ENCODE peak calls at places on chromosomes 13 and 19, in seven cellular contexts. H is neuronal stem cell, G is cardiac muscle cell, Y is spleen, C is IMR-90, J is mammary epithelial cell, E is stomach. D is an unnamed sample.

GRCh38 chr19:58407658-58408151 is 744 bp upstream of the ZNF584 start:
- DNase-seq in J (no peak), Y (no peak), C (peak; percentile 25), E (no peak), H (no peak), G (no peak), D (no peak)

GRCh38 chr19:45103625-45104319 is 10.8 kb downstream of the PPP1R37 start:
- DNase-seq in J (no peak), E (no peak), H (peak; percentile 80), G (no peak), Y (no peak), C (no peak), D (no peak)

GRCh38 chr19:35398570-35398969 is 27.7 kb downstream of the GPR42 start:
- DNase-seq in H (no peak), Y (no peak), G (no peak), C (no peak), E (no peak), J (no peak), D (no peak)

GRCh38 chr19:45161715-45162463 is 1.1 kb upstream of the NKPD1 start:
- DNase-seq in J (no peak), H (no peak), C (peak; percentile 28), G (peak; percentile 56), Y (no peak), E (peak; percentile 56), D (no peak)

GRCh38 chr19:28297036-28297435 is 915.9 kb downstream of the UQCRFS1 start:
- DNase-seq in G (no peak), C (no peak), H (no peak), Y (no peak), E (no peak), J (no peak), D (no peak)

GRCh38 chr13:88005188-88005587 is 334.0 kb downstream of the SLITRK5 start:
- DNase-seq in C (no peak), E (no peak), J (no peak), G (no peak), H (no peak), Y (no peak), D (no peak)

GRCh38 chr13:66558511-66558910 is 671.6 kb downstream of the PCDH9 start:
- DNase-seq in G (peak; percentile 18), Y (no peak), C (peak; percentile 30), E (no peak), H (no peak), J (no peak), D (no peak)

GRCh38 chr19:43439183-43440063 is 24.7 kb downstream of the TEX101 start:
- DNase-seq in J (peak; percentile 71), E (no peak), Y (no peak), H (no peak), C (no peak), G (peak; percentile 28), D (peak; percentile 63)

GRCh38 chr19:4380254-4380727 is 20.1 kb downstream of the SH3GL1 start:
- DNase-seq in G (no peak), Y (peak; percentile 96), J (peak; percentile 65), E (no peak), C (no peak), H (no peak), D (peak; percentile 42)

GRCh38 chr19:47107201-47107952 is 6.2 kb downstream of the ZC3H4 start:
- DNase-seq in G (no peak), Y (peak; percentile 27), J (peak; percentile 32), E (peak; percentile 32), H (no peak), C (peak; percentile 45), D (peak; percentile 89)

GRCh38 chr19:1001538-1002166 is 1.4 kb downstream of the GRIN3B start:
- DNase-seq in Y (peak; percentile 92), J (no peak), C (no peak), H (peak; percentile 65), G (peak; percentile 31), E (peak; percentile 68), D (peak; percentile 34)

GRCh38 chr19:17517898-17518297 is 6.4 kb downstream of the PGLS start:
- DNase-seq in C (no peak), H (no peak), E (no peak), J (no peak), G (no peak), Y (no peak), D (no peak)

GRCh38 chr13:75825599-75825998 is 189.5 kb downstream of the LMO7 start:
- DNase-seq in Y (no peak), H (no peak), J (no peak), G (no peak), C (no peak), E (no peak), D (no peak)

GRCh38 chr19:56097306-56097705 is 23.8 kb downstream of the ZNF787 start:
- DNase-seq in H (no peak), C (no peak), J (no peak), E (no peak), Y (peak; percentile 79), G (no peak), D (no peak)

GRCh38 chr13:42821437-42821836 is 40.1 kb downstream of the FAM216B start:
- DNase-seq in H (no peak), G (peak; percentile 73), J (no peak), E (no peak), Y (no peak), C (peak; percentile 93), D (no peak)

GRCh38 chr19:33254245-33254824 is 28.7 kb upstream of the SLC7A10 start:
- DNase-seq in J (no peak), G (no peak), C (no peak), E (no peak), Y (no peak), H (no peak), D (no peak)

GRCh38 chr13:97407540-97407939 is 26.4 kb upstream of the RAP2A start:
- DNase-seq in J (no peak), C (no peak), G (no peak), E (no peak), Y (no peak), H (no peak), D (no peak)
- H3K27ac ChIP-seq in J (no peak overlapping the region), C (no peak overlapping the region), G (no peak overlapping the region), E (peak overlapping the region; percentile 26), Y (no peak overlapping the region), H (no peak overlapping the region), D (no peak overlapping the region)

GRCh38 chr13:112714366-112714765 is 24.5 kb downstream of the ATP11A start:
- DNase-seq in H (no peak), Y (peak; percentile 62), G (no peak), J (no peak), C (no peak), E (peak; percentile 20), D (no peak)
- H3K27ac ChIP-seq in H (no peak overlapping the region), Y (no peak overlapping the region), G (peak overlapping the region; percentile 97), J (no peak overlapping the region), C (no peak overlapping the region), E (no peak overlapping the region), D (no peak overlapping the region)

GRCh38 chr13:49772828-49773227 is 19.7 kb downstream of the KPNA3 start:
- DNase-seq in E (no peak), H (no peak), C (no peak), J (no peak), G (no peak), Y (no peak), D (no peak)
- H3K27ac ChIP-seq in E (no peak overlapping the region), H (no peak overlapping the region), C (no peak overlapping the region), J (no peak overlapping the region), G (no peak overlapping the region), Y (no peak overlapping the region), D (no peak overlapping the region)

GRCh38 chr19:11096210-11096841 is 7.1 kb downstream of the LDLR start:
- DNase-seq in C (peak; percentile 47), J (peak; percentile 49), H (no peak), G (peak; percentile 85), Y (no peak), E (no peak), D (peak; percentile 52)
- H3K27ac ChIP-seq in C (peak overlapping the region; percentile 78), J (peak overlapping the region; percentile 69), H (no peak overlapping the region), G (peak overlapping the region; percentile 68), Y (peak overlapping the region; percentile 99), E (peak overlapping the region; percentile 100), D (peak overlapping the region; percentile 100)

DNA sequence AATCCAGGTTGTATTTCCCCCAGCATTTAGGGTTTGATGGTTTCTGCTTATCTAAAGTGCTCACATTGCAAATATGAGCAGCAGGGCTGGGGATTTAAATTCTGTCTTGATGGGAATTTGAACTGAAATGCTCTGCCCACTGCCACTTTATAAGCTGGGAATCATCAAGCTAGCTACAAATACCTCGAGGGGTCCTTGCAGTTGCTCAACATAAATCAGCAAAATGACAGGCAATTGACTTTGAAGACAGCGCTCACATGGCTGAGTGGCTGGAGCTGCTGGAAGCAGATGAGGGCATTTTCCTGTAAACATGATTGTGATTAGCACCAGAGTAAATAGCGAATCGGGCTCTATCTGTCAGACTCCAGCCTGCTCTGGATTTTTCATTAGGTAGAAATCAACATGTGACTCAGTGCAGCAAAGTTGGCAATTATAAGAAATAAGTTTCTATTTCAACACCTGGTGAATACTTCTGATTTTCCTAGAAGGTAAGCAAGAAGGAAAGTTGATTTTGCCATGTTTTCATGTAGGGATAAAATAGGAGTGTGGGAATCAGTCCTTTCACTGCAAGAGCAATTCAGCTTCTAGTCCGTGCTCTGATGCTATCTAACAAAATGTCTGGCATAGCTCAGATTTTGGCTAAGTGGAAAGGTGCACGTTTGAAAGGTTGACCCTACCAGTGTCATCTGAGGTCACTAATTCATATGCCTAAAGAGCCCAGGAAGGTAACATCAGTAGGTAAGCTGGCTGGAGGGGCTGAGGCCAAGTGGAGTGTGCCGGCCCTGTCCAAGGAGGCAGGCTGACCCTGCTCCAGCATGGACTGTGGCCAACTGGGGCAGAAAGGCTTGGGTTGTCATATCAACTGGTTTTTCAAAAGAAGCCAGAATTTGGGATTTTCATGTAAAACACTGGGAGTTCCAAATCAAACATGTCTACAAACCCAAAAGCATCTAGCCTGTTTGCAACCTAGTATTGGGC is 39.1 kb upstream of the MEDAG start:
- DNase-seq in E (no peak), G (no peak), H (no peak), Y (no peak), C (no peak), J (no peak), D (no peak)
- H3K27ac ChIP-seq in E (peak overlapping the region; percentile 78), G (no peak overlapping the region), H (no peak overlapping the region), Y (no peak overlapping the region), C (peak overlapping the region; percentile 51), J (no peak overlapping the region), D (no peak overlapping the region)

DNA sequence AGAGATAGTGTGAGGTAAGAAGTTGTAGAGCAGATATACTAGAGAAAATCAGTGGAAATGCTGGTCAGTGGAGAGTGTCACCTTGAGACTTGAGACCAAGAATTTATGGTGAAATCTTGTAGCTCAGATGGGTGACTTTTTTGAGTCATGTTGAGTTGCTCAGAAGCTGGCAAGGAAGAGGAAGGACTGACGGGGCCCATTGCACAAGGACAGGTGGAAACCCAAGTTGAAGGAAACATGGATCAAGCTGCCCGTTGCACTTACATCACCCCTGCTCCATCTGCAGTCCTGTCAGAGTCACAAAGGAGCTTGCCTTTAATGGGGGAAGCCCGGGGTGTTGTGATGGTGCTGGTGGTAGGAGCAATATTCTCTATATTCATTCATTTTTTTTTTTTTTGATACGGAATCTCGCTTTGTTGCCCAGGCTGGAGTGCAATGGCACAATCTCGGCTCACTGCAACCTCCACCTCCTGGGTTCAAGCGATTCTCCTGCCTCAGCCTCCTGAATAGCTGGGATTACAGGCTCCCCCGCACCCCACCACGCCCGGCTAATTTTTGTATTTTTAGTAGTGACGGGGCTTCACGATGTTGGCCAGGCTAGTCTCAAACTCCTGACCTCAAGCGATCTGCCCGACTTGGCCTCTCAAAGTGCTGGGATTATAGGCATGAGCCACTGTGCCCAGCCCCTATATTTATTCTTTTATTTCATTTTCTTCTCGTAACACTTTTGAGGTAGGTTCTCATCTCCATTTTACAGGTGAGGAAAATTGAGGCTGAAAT is 27.4 kb downstream of the UBAC2 start:
- DNase-seq in Y (no peak), G (no peak), E (no peak), H (no peak), C (no peak), J (no peak), D (no peak)
- H3K27ac ChIP-seq in Y (peak overlapping the region; percentile 41), G (no peak overlapping the region), E (no peak overlapping the region), H (no peak overlapping the region), C (peak overlapping the region; percentile 16), J (no peak overlapping the region), D (peak overlapping the region; percentile 32)